ENCODE peak calls at places on chromosomes 6 and 20, in five cellular contexts. One of them, this sample, is unnamed.

GRCh38 chr20:63531686-63532448 is 5.3 kb downstream of the PTK6 start:
- DNase-seq in K562: no peak
- DNase-seq in GM12878: no peak
- DNase-seq in A549: no peak
- DNase-seq in SK-N-SH: peak; percentile 32
- DNase-seq in this sample: no peak

GRCh38 chr20:50130995-50131394 is 18.0 kb upstream of the UBE2V1 start:
- DNase-seq in GM12878: no peak
- DNase-seq in A549: no peak
- DNase-seq in K562: no peak
- DNase-seq in SK-N-SH: no peak
- DNase-seq in this sample: peak; percentile 53

GRCh38 chr20:45405566-45406259 is 2.4 kb upstream of the DBNDD2 start:
- DNase-seq in K562: peak; percentile 30
- DNase-seq in GM12878: no peak
- DNase-seq in SK-N-SH: peak; percentile 75
- DNase-seq in A549: no peak
- DNase-seq in this sample: no peak

GRCh38 chr20:31833130-31833930 is 12.1 kb downstream of the FOXS1 start:
- DNase-seq in SK-N-SH: peak; percentile 90
- DNase-seq in A549: peak; percentile 90
- DNase-seq in GM12878: no peak
- DNase-seq in K562: peak; percentile 82
- DNase-seq in this sample: peak; percentile 20

GRCh38 chr6:31129130-31129529 is 8.9 kb upstream of the CDSN start:
- DNase-seq in GM12878: no peak
- DNase-seq in K562: no peak
- DNase-seq in SK-N-SH: no peak
- DNase-seq in A549: no peak
- DNase-seq in this sample: no peak

GRCh38 chr6:44117397-44118128 is 9.7 kb downstream of the MRPL14 start:
- DNase-seq in GM12878: no peak
- DNase-seq in A549: no peak
- DNase-seq in K562: no peak
- DNase-seq in SK-N-SH: no peak
- DNase-seq in this sample: no peak

GRCh38 chr20:19688031-19688806 is 69.8 kb upstream of the RIN2 start:
- DNase-seq in GM12878: no peak
- DNase-seq in A549: peak; percentile 89
- DNase-seq in SK-N-SH: peak; percentile 47
- DNase-seq in K562: peak; percentile 5
- DNase-seq in this sample: peak; percentile 92

GRCh38 chr6:145631374-145631773 is 103.9 kb downstream of the EPM2A start:
- DNase-seq in GM12878: no peak
- DNase-seq in A549: no peak
- DNase-seq in K562: no peak
- DNase-seq in SK-N-SH: no peak
- DNase-seq in this sample: no peak

GRCh38 chr6:42038811-42039408 is 11.4 kb upstream of the TAF8 start:
- DNase-seq in K562: no peak
- DNase-seq in A549: no peak
- DNase-seq in SK-N-SH: no peak
- DNase-seq in GM12878: no peak
- DNase-seq in this sample: peak; percentile 44

GRCh38 chr20:57928181-57928967 is 218.6 kb upstream of the PMEPA1 start:
- DNase-seq in K562: no peak
- DNase-seq in SK-N-SH: no peak
- DNase-seq in GM12878: no peak
- DNase-seq in A549: peak; percentile 32
- DNase-seq in this sample: no peak

GRCh38 chr6:28429781-28430180 is 13.5 kb downstream of the ZSCAN23 start:
- DNase-seq in K562: no peak
- DNase-seq in SK-N-SH: no peak
- DNase-seq in A549: no peak
- DNase-seq in GM12878: no peak
- DNase-seq in this sample: no peak

GRCh38 chr20:60206259-60206658 is 248.0 kb downstream of the CDH26 start:
- DNase-seq in GM12878: no peak
- DNase-seq in K562: peak; percentile 17
- DNase-seq in SK-N-SH: peak; percentile 43
- DNase-seq in A549: peak; percentile 18
- DNase-seq in this sample: peak; percentile 49

GRCh38 chr6:108927927-108928326 is 79.7 kb downstream of the ARMC2 start:
- DNase-seq in K562: no peak
- DNase-seq in SK-N-SH: no peak
- DNase-seq in A549: no peak
- DNase-seq in GM12878: no peak
- DNase-seq in this sample: no peak

GRCh38 chr6:44190712-44191111 is 26.0 kb upstream of the MYMX start:
- DNase-seq in A549: no peak
- DNase-seq in K562: peak; percentile 13
- DNase-seq in GM12878: peak; percentile 27
- DNase-seq in SK-N-SH: no peak
- DNase-seq in this sample: no peak

GRCh38 chr6:94071835-94072234 is 652.5 kb upstream of the EPHA7 start:
- DNase-seq in GM12878: no peak
- DNase-seq in SK-N-SH: no peak
- DNase-seq in K562: no peak
- DNase-seq in A549: no peak
- DNase-seq in this sample: no peak

GRCh38 chr6:148883270-148883669 is 136.4 kb downstream of the UST start:
- DNase-seq in K562: no peak
- DNase-seq in GM12878: no peak
- DNase-seq in SK-N-SH: no peak
- DNase-seq in A549: no peak
- DNase-seq in this sample: no peak

GRCh38 chr20:56630086-56630493 is 984 bp downstream of the TFAP2C start:
- DNase-seq in K562: peak; percentile 39
- DNase-seq in A549: peak; percentile 88
- DNase-seq in GM12878: no peak
- DNase-seq in SK-N-SH: peak; percentile 59
- DNase-seq in this sample: no peak

GRCh38 chr20:3080939-3081388 is 3.6 kb downstream of the AVP start:
- DNase-seq in GM12878: no peak
- DNase-seq in K562: no peak
- DNase-seq in SK-N-SH: no peak
- DNase-seq in A549: no peak
- DNase-seq in this sample: peak; percentile 18

GRCh38 chr6:145028144-145028818 is 707.0 kb downstream of the EPM2A start:
- DNase-seq in SK-N-SH: peak; percentile 5
- DNase-seq in K562: peak; percentile 21
- DNase-seq in GM12878: no peak
- DNase-seq in A549: peak; percentile 28
- DNase-seq in this sample: peak; percentile 33

GRCh38 chr20:57977588-57977987 is 250.9 kb downstream of the ANKRD60 start:
- DNase-seq in SK-N-SH: no peak
- DNase-seq in K562: no peak
- DNase-seq in A549: no peak
- DNase-seq in GM12878: no peak
- DNase-seq in this sample: no peak

GRCh38 chr6:64013061-64013410 is 377.4 kb downstream of the PHF3 start:
- DNase-seq in SK-N-SH: peak; percentile 32
- DNase-seq in A549: no peak
- DNase-seq in GM12878: no peak
- DNase-seq in K562: no peak
- DNase-seq in this sample: no peak

GRCh38 chr6:119226089-119226488 is 123.5 kb downstream of the MAN1A1 start:
- DNase-seq in SK-N-SH: no peak
- DNase-seq in GM12878: no peak
- DNase-seq in A549: no peak
- DNase-seq in K562: no peak
- DNase-seq in this sample: no peak

GRCh38 chr6:136084403-136084802 is 165.7 kb downstream of the MTFR2 start:
- DNase-seq in GM12878: no peak
- DNase-seq in K562: no peak
- DNase-seq in SK-N-SH: no peak
- DNase-seq in A549: no peak
- DNase-seq in this sample: peak; percentile 31

GRCh38 chr20:35166242-35166830 is 5.5 kb upstream of the PROCR start:
- DNase-seq in K562: peak; percentile 52
- DNase-seq in GM12878: no peak
- DNase-seq in A549: no peak
- DNase-seq in SK-N-SH: peak; percentile 80
- DNase-seq in this sample: no peak

GRCh38 chr6:133705731-133706130 is 183.2 kb upstream of the TCF21 start:
- DNase-seq in SK-N-SH: no peak
- DNase-seq in A549: no peak
- DNase-seq in GM12878: no peak
- DNase-seq in K562: no peak
- DNase-seq in this sample: peak; percentile 82

GRCh38 chr6:100171533-100172321 is 177.7 kb upstream of the MCHR2 start:
- DNase-seq in A549: no peak
- DNase-seq in K562: no peak
- DNase-seq in SK-N-SH: no peak
- DNase-seq in GM12878: peak; percentile 60
- DNase-seq in this sample: no peak

GRCh38 chr6:125114248-125114858 is 39.2 kb upstream of the TPD52L1 start:
- DNase-seq in SK-N-SH: peak; percentile 30
- DNase-seq in A549: peak; percentile 15
- DNase-seq in GM12878: no peak
- DNase-seq in K562: no peak
- DNase-seq in this sample: peak; percentile 61

GRCh38 chr6:167846997-167847606 is 20.4 kb downstream of the AFDN start:
- DNase-seq in SK-N-SH: no peak
- DNase-seq in A549: no peak
- DNase-seq in K562: no peak
- DNase-seq in GM12878: no peak
- DNase-seq in this sample: no peak

GRCh38 chr6:133778414-133778813 is 110.5 kb upstream of the TCF21 start:
- DNase-seq in A549: no peak
- DNase-seq in SK-N-SH: no peak
- DNase-seq in GM12878: no peak
- DNase-seq in K562: no peak
- DNase-seq in this sample: peak; percentile 95

GRCh38 chr6:132161283-132161682 is 210.1 kb upstream of the CCN2 start:
- DNase-seq in K562: no peak
- DNase-seq in A549: peak; percentile 1
- DNase-seq in SK-N-SH: no peak
- DNase-seq in GM12878: no peak
- DNase-seq in this sample: peak; percentile 80

GRCh38 chr20:17809714-17810631 is 110.2 kb downstream of the BANF2 start:
- DNase-seq in K562: no peak
- DNase-seq in GM12878: no peak
- DNase-seq in A549: no peak
- DNase-seq in SK-N-SH: no peak
- DNase-seq in this sample: peak; percentile 72
- H3K4me2 ChIP-seq in K562: no peak overlapping the region
- H3K4me2 ChIP-seq in GM12878: no peak overlapping the region
- H3K4me2 ChIP-seq in A549: no peak overlapping the region
- H3K4me2 ChIP-seq in SK-N-SH: no peak overlapping the region
- H3K4me2 ChIP-seq in this sample: no peak overlapping the region

DNA sequence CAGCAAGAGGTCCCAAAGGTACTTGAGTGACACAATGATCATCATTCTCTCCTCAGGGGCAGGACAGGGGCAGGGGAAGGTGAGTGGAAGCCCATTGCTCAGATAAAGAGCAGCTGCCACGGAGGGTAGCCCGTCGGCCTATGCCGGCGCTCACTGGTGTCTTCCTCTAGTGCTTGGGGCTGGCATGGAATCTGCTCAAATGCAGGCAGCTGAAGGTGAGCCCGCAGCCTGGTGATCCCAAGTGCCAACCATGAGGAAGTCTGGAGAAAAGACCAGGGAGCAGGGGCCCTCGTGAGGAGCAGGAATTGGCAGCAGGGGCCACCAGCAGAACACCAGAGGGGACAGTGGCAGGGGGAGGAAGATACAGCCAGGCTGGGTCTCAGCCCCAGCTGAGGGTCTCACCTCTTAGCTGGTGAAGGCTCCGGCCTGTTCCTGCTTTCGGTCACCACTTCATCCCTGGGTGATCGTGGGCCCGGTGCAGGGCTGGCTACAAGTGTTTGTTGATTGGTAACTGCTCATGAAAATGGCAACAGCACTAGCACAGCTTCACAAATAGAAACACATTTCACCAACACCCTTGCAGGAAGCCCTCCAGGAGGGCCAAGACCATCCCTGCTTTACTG is 24.7 kb downstream of the RBCK1 start:
- DNase-seq in A549: no peak
- DNase-seq in K562: no peak
- DNase-seq in GM12878: no peak
- DNase-seq in SK-N-SH: no peak
- DNase-seq in this sample: no peak
- TF ChIP-seq RCOR1 in A549: no peak
- TF ChIP-seq RCOR1 in K562: no peak
- TF ChIP-seq RCOR1 in GM12878: no peak
- TF ChIP-seq RCOR1 in SK-N-SH: no peak
- TF ChIP-seq RCOR1 in this sample: no peak

DNA sequence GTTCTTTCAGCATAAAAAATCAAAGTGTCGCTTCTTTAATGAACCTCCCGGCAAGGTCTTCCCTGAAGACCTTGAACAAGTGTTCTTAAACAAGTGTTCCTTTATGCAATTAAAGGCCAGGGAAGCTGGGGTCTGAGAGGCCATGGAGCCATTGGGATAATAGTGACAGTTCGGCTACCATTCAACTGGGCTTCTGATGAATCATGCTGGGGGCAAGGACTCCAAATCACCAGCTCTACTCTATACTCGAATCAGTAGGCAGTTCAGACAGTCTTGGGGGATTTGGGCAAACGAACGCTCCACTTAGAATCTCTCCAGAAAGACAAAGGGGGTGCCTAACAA is 34.7 kb upstream of the EZR start:
- DNase-seq in A549: peak; percentile 26
- DNase-seq in SK-N-SH: no peak
- DNase-seq in GM12878: no peak
- DNase-seq in K562: peak; percentile 45
- DNase-seq in this sample: no peak
- H3K4me2 ChIP-seq in A549: peak overlapping the region; percentile 79
- H3K4me2 ChIP-seq in SK-N-SH: peak overlapping the region; percentile 46
- H3K4me2 ChIP-seq in GM12878: peak overlapping the region; percentile 61
- H3K4me2 ChIP-seq in K562: peak overlapping the region; percentile 99
- H3K4me2 ChIP-seq in this sample: no peak overlapping the region

DNA sequence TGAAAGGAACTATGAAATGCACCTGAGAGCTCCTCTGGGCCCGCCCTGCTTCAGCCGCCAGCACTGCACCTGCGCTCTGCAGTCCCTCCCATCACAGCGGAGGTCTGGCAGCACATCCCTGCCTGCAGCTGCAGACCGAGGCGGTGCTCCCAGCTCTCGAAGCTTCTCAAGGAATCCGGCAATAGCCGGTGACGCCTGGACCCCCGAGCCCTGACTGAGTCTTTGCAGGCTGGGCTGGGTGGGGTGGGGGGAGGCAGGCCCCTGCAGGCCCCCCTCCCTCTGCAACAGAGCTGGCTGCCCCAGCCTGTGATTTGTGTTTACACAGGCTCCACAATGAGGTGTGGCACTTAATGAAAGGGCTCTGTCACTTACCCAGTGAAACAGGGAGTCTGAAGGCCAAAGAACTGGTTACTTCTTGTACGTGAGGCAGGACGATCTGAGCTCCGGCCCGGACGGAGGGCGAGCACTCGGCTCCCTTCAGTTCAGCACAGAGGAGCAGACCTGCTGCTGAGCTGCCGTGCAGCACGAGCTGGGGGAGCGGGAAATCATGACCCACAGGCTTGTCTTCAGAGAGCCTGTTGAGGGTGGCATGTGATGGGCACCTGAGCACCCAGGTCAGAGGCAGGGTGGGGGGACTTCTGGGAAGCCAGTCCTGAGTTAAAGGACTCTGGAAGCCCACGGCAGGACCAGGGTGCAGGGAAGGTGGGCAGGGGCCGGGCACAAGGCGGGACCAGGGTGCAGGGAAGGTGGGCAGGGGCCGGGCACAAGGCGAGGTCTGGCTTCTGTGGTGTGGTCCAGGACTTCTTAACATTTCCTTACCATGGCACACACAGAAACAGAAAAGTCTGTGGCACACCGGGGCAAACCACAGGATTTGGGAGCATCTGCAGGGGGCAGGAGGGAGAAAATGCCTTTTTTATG is 192.3 kb upstream of the THBS2 start:
- DNase-seq in K562: no peak
- DNase-seq in A549: no peak
- DNase-seq in GM12878: no peak
- DNase-seq in SK-N-SH: no peak
- DNase-seq in this sample: no peak
- TF ChIP-seq RCOR1 in K562: no peak
- TF ChIP-seq RCOR1 in A549: no peak
- TF ChIP-seq RCOR1 in GM12878: no peak
- TF ChIP-seq RCOR1 in SK-N-SH: no peak
- TF ChIP-seq RCOR1 in this sample: no peak

This sample was measured in IMR-90.